ENCODE peak calls at places on chromosomes 16 and 17, in ten cellular contexts. B, G, R, A, P, V, Y, H, Z and J are unnamed samples.

GRCh38 chr17:35894206-35894605 is 14.0 kb upstream of the CCL5 start:
- DNase-seq in G (no peak), A (no peak), H (no peak), Z (no peak), P (no peak), Y (no peak), R (no peak), B (no peak), V (no peak), J (no peak)

GRCh38 chr17:41907185-41907556 is 11.6 kb downstream of the ACLY start:
- DNase-seq in Y (no peak), V (no peak), Z (no peak), R (no peak), G (no peak), A (no peak), P (peak), H (no peak), B (no peak), J (peak)

GRCh38 chr16:15765880-15766279 is 90.9 kb downstream of the MYH11 start:
- DNase-seq in R (no peak), G (peak), Y (peak), A (no peak), Z (peak), V (peak), B (no peak), P (peak), H (peak), J (no peak)

GRCh38 chr16:86222965-86223551 is 287.3 kb upstream of the FOXF1 start:
- DNase-seq in V (no peak), Y (no peak), H (no peak), R (no peak), B (peak), Z (no peak), A (no peak), P (peak), G (no peak), J (no peak)

GRCh38 chr17:32970281-32970680 is 21.4 kb upstream of the SPACA3 start:
- DNase-seq in Z (no peak), G (no peak), R (no peak), A (no peak), P (peak), B (no peak), Y (no peak), V (no peak), H (no peak), J (no peak)

GRCh38 chr16:84605339-84605848 is 12.5 kb downstream of the COTL1 start:
- DNase-seq in G (no peak), A (no peak), B (no peak), Z (no peak), Y (no peak), P (no peak), V (no peak), H (no peak), R (no peak), J (no peak)

GRCh38 chr16:67115649-67116048 is 5.9 kb downstream of the PHAF1 start:
- DNase-seq in G (no peak), H (no peak), B (peak), A (no peak), V (no peak), Y (no peak), R (no peak), Z (no peak), P (peak), J (no peak)

GRCh38 chr16:63613701-63614100 is 1508.2 kb downstream of the CDH11 start:
- DNase-seq in A (no peak), Y (no peak), R (no peak), B (no peak), H (no peak), G (no peak), V (no peak), Z (no peak), P (no peak), J (no peak)

GRCh38 chr17:66310528-66311148 is 8.2 kb downstream of the PRKCA start:
- DNase-seq in P (no peak), A (no peak), B (no peak), Y (peak), V (no peak), G (no peak), R (no peak), Z (no peak), H (no peak), J (no peak)

GRCh38 chr16:49659356-49659755 is 196.6 kb downstream of the ZNF423 start:
- DNase-seq in G (no peak), V (no peak), P (no peak), Y (no peak), Z (no peak), R (no peak), B (no peak), A (no peak), H (no peak), J (no peak)

GRCh38 chr17:35051579-35052239 is 11.8 kb downstream of the RFFL start:
- DNase-seq in B (no peak), R (no peak), P (no peak), H (peak), Z (no peak), V (no peak), Y (no peak), A (no peak), G (no peak), J (no peak)

GRCh38 chr16:56788435-56788834 is 58.5 kb downstream of the NUP93 start:
- DNase-seq in Z (no peak), R (no peak), H (no peak), A (no peak), V (no peak), B (no peak), P (no peak), Y (no peak), G (no peak), J (no peak)

GRCh38 chr17:34852614-34853013 is 108.6 kb downstream of the CCT6B start:
- DNase-seq in A (no peak), Z (no peak), G (no peak), B (no peak), Y (no peak), R (no peak), V (no peak), P (no peak), H (no peak), J (no peak)

GRCh38 chr16:80627108-80627507 is 86.3 kb downstream of the DYNLRB2 start:
- DNase-seq in A (no peak), G (no peak), Z (no peak), R (no peak), Y (no peak), V (no peak), P (no peak), B (no peak), H (no peak), J (no peak)

GRCh38 chr17:45574376-45574775 is 83.9 kb upstream of the PLEKHM1 start:
- DNase-seq in A (no peak), B (peak), P (peak), R (no peak), H (no peak), Z (no peak), Y (no peak), G (no peak), V (no peak), J (no peak)

GRCh38 chr16:84616515-84616914 is 1.4 kb downstream of the COTL1 start:
- DNase-seq in H (peak), V (no peak), R (no peak), Y (peak), G (no peak), P (no peak), A (no peak), B (no peak), Z (no peak), J (no peak)

GRCh38 chr17:58316260-58316960 is 12.2 kb downstream of the TSPOAP1 start:
- DNase-seq in Z (no peak), B (no peak), H (no peak), P (no peak), A (no peak), V (no peak), Y (no peak), R (no peak), G (no peak), J (no peak)

GRCh38 chr16:78903237-78903636 is 697.3 kb downstream of the MAF start:
- DNase-seq in B (no peak), G (no peak), H (no peak), P (no peak), V (no peak), Y (no peak), A (no peak), R (no peak), Z (no peak), J (no peak)

GRCh38 chr17:40564195-40564882 is 933 bp downstream of the CCR7 start:
- DNase-seq in Y (peak), B (no peak), R (peak), H (no peak), P (no peak), V (no peak), A (no peak), G (no peak), Z (no peak), J (no peak)

GRCh38 chr17:41621916-41622315 is 2.5 kb downstream of the KRT17 start:
- DNase-seq in P (no peak), G (no peak), V (no peak), A (no peak), Y (no peak), B (no peak), H (no peak), R (no peak), Z (no peak), J (no peak)

GRCh38 chr17:30323895-30324319 is 9.9 kb downstream of the TMIGD1 start:
- DNase-seq in B (no peak), A (no peak), Y (peak), Z (no peak), P (no peak), H (peak), V (no peak), R (peak), G (no peak), J (no peak)

GRCh38 chr16:48504216-48504615 is 105.8 kb downstream of the N4BP1 start:
- DNase-seq in P (no peak), Z (no peak), R (no peak), Y (no peak), A (no peak), H (no peak), B (no peak), G (no peak), V (no peak), J (no peak)

GRCh38 chr16:55502801-55503366 is 6.0 kb upstream of the LPCAT2 start:
- DNase-seq in R (no peak), V (peak), B (peak), A (no peak), H (no peak), Y (no peak), P (no peak), Z (no peak), G (peak), J (peak)

GRCh38 chr17:33169580-33170285 is 123.4 kb downstream of the ASIC2 start:
- DNase-seq in R (no peak), Y (no peak), P (peak), H (no peak), V (no peak), Z (no peak), B (no peak), A (no peak), G (no peak), J (no peak)

GRCh38 chr17:2794116-2794803 is 2.0 kb upstream of the RAP1GAP2 start:
- DNase-seq in Y (no peak), H (no peak), G (no peak), Z (no peak), A (no peak), P (no peak), R (no peak), B (no peak), V (no peak), J (no peak)